ENCODE peak calls at places on chromosomes 16 and 17, in eight cellular contexts. Q, R, P, S, J, N, O and I are unnamed samples.

GRCh38 chr17:80029235-80029974 is 6.3 kb downstream of the TBC1D16 start:
- DNase-seq in Q (peak; percentile 89), R (no peak), P (peak; percentile 95), S (no peak), J (no peak), N (peak; percentile 77), O (peak; percentile 76), I (peak; percentile 95)

GRCh38 chr16:68319185-68319908 is 8.5 kb downstream of the PRMT7 start:
- DNase-seq in Q (no peak), R (no peak), P (no peak), S (no peak), J (no peak), N (no peak), O (no peak), I (no peak)

GRCh38 chr16:65731840-65732239 is 610.0 kb upstream of the CDH11 start:
- DNase-seq in Q (no peak), R (no peak), P (no peak), S (no peak), J (no peak), N (no peak), O (no peak), I (no peak)

GRCh38 chr16:68406458-68407041 is 41.8 kb downstream of the SMPD3 start:
- DNase-seq in Q (no peak), R (no peak), P (no peak), S (no peak), J (peak; percentile 76), N (no peak), O (no peak), I (no peak)

GRCh38 chr17:33200116-33200515 is 93.0 kb downstream of the ASIC2 start:
- DNase-seq in Q (no peak), R (no peak), P (no peak), S (no peak), J (no peak), N (no peak), O (no peak), I (no peak)

GRCh38 chr16:78897299-78897698 is 703.2 kb downstream of the MAF start:
- DNase-seq in Q (no peak), R (no peak), P (no peak), S (no peak), J (no peak), N (no peak), O (no peak), I (no peak)

GRCh38 chr16:86424413-86424812 is 85.9 kb upstream of the FOXF1 start:
- DNase-seq in Q (no peak), R (no peak), P (no peak), S (no peak), J (no peak), N (no peak), O (no peak), I (no peak)

GRCh38 chr16:64952177-64952576 is 169.7 kb downstream of the CDH11 start:
- DNase-seq in Q (no peak), R (no peak), P (no peak), S (no peak), J (no peak), N (no peak), O (no peak), I (no peak)

GRCh38 chr16:57630931-57631845 is 2.8 kb downstream of the ADGRG1 start:
- DNase-seq in Q (no peak), R (no peak), P (no peak), S (no peak), J (no peak), N (no peak), O (no peak), I (no peak)

GRCh38 chr17:41067281-41067680 is 1.6 kb upstream of the KRTAP2-4 start:
- DNase-seq in Q (no peak), R (no peak), P (no peak), S (no peak), J (no peak), N (no peak), O (no peak), I (no peak)

GRCh38 chr16:86293897-86294296 is 216.4 kb upstream of the FOXF1 start:
- DNase-seq in Q (no peak), R (no peak), P (no peak), S (no peak), J (no peak), N (no peak), O (no peak), I (no peak)

GRCh38 chr16:27404163-27404823 is 2.3 kb downstream of the IL21R start:
- DNase-seq in Q (no peak), R (no peak), P (peak; percentile 62), S (no peak), J (no peak), N (no peak), O (no peak), I (no peak)

GRCh38 chr16:51155199-51155607 is 4.1 kb upstream of the SALL1 start:
- DNase-seq in Q (no peak), R (no peak), P (no peak), S (no peak), J (peak; percentile 24), N (no peak), O (no peak), I (no peak)

GRCh38 chr16:5791011-5791410 is 693.4 kb upstream of the EEF2KMT start:
- DNase-seq in Q (no peak), R (no peak), P (no peak), S (no peak), J (no peak), N (no peak), O (no peak), I (no peak)

GRCh38 chr16:1912215-1912543 is 6.0 kb downstream of the HS3ST6 start:
- DNase-seq in Q (no peak), R (no peak), P (no peak), S (no peak), J (no peak), N (no peak), O (no peak), I (no peak)

GRCh38 chr17:73998246-73999220 is 204.9 kb upstream of the RPL38 start:
- DNase-seq in Q (no peak), R (peak; percentile 85), P (no peak), S (peak; percentile 39), J (peak; percentile 82), N (peak; percentile 70), O (no peak), I (no peak)

GRCh38 chr16:67677712-67678111 is 11.1 kb downstream of the C16orf86 start:
- DNase-seq in Q (no peak), R (no peak), P (no peak), S (no peak), J (no peak), N (no peak), O (no peak), I (no peak)

DNA sequence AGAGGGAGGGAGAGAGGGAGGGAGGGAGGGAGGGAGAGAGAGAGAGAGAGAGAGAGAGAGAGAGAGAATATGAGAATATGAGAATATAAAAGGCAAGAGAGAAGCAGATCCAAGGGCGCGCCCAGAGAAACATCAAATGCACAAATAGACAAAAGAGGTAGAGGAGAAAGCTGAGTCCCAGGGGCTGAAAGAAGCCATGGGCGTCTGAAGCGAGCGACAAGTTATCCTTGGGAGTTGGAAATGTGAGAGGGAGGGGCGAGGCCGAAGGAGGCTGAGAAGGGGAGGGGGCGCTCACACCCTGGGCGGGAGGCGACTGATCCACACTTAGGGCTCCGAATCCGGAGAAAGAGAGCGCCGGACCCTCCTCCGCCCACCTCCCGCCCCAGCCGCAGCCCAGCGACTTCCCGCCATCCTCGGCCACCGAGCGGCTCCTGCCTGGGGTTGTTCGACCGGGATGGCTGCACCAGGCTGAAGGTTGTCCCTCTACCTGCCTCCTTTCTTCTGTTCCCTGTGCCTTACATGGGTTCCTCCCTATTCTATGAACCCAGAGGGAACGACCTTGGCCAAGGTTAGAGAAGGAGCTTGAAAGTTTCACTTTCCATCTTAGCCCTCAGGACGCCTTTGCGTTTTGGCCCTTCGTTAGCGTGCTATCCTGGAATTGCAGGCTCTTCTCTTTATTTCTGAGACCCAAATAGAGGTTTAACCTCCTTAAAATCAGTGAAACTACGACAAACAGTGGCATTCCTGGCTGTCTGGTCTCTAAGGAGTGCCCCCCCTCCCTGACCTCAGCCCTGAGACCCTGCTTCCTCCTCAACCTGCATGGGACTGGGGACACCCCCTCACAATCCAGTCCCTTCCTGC is 21.2 kb upstream of the HOXB9 start:
- DNase-seq in Q (no peak), R (peak; percentile 71), P (no peak), S (no peak), J (peak; percentile 42), N (no peak), O (no peak), I (no peak)
- H3K4me3 ChIP-seq in Q (no peak overlapping the region), R (peak overlapping the region; percentile 74), P (peak overlapping the region; percentile 49), S (no peak overlapping the region), J (peak overlapping the region; percentile 56), N (peak overlapping the region; percentile 48), O (peak overlapping the region; percentile 34), I (peak overlapping the region; percentile 44)

GRCh38 chr16:55346475-55346874 is 22.5 kb downstream of the IRX6 start:
- DNase-seq in Q (no peak), R (no peak), P (no peak), S (no peak), J (no peak), N (no peak), O (no peak), I (no peak)

GRCh38 chr16:55340445-55340844 is 16.4 kb downstream of the IRX6 start:
- DNase-seq in Q (no peak), R (no peak), P (no peak), S (no peak), J (no peak), N (no peak), O (no peak), I (no peak)

DNA sequence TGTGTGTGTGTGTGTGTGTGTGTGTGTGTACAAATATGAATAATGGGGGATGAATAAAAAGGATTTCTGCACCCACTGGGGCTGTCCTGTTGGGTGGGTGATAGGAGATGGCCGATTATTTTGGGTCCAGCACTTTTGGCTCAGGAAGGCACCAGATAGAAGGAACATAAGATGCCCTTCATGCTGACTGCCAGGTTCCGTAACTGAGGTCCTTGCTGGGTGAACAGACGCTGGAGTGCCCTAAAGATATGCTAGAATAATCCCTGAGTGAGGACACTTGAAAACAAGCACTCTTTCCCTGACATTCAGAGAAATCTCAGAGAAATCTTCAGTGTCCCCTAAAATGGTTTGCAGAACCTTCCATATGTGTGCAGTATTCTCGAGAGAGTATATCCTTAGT is 17.7 kb downstream of the IRX6 start:
- DNase-seq in Q (no peak), R (no peak), P (no peak), S (no peak), J (no peak), N (no peak), O (no peak), I (no peak)
- TF ChIP-seq EP300 in Q (no peak), R (no peak), P (no peak), S (no peak), J (no peak), N (no peak), O (no peak), I (no peak)

GRCh38 chr16:9908613-9909012 is 273.6 kb downstream of the GRIN2A start:
- DNase-seq in Q (no peak), R (no peak), P (peak; percentile 90), S (no peak), J (no peak), N (no peak), O (peak; percentile 49), I (no peak)
- H3K4me3 ChIP-seq in Q (no peak overlapping the region), R (no peak overlapping the region), P (no peak overlapping the region), S (no peak overlapping the region), J (no peak overlapping the region), N (no peak overlapping the region), O (no peak overlapping the region), I (no peak overlapping the region)

GRCh38 chr16:75433732-75434413 is 570 bp upstream of the CFDP1 start:
- DNase-seq in Q (peak; percentile 36), R (peak; percentile 69), P (peak; percentile 93), S (peak; percentile 34), J (peak; percentile 68), N (peak; percentile 71), O (peak; percentile 71), I (peak; percentile 81)
- TF ChIP-seq EP300 in Q (peak; percentile 8), R (no peak), P (no peak), S (no peak), J (no peak), N (no peak), O (no peak), I (no peak)